ENCODE peak calls at places on chromosomes 1 and 21, in six cellular contexts. One of them, this sample, is unnamed.

GRCh38 chr1:235532350-235532749 is 28.1 kb upstream of the B3GALNT2 start:
- DNase-seq in right lobe of liver: no peak
- DNase-seq in neural progenitor cell: no peak
- DNase-seq in colonic mucosa: no peak
- DNase-seq in psoas muscle: no peak
- DNase-seq in keratinocyte: peak; percentile 25
- DNase-seq in this sample: no peak

GRCh38 chr1:189606795-189607476 is 870.7 kb downstream of the BRINP3 start:
- DNase-seq in right lobe of liver: no peak
- DNase-seq in keratinocyte: no peak
- DNase-seq in neural progenitor cell: no peak
- DNase-seq in colonic mucosa: no peak
- DNase-seq in psoas muscle: no peak
- DNase-seq in this sample: no peak

GRCh38 chr1:15214507-15214906 is 32.5 kb upstream of the FHAD1 start:
- DNase-seq in right lobe of liver: no peak
- DNase-seq in psoas muscle: no peak
- DNase-seq in neural progenitor cell: peak; percentile 92
- DNase-seq in keratinocyte: no peak
- DNase-seq in colonic mucosa: no peak
- DNase-seq in this sample: no peak

GRCh38 chr1:180269848-180270766 is 40.0 kb downstream of the LHX4 start:
- DNase-seq in right lobe of liver: no peak
- DNase-seq in psoas muscle: no peak
- DNase-seq in colonic mucosa: peak; percentile 88
- DNase-seq in neural progenitor cell: peak; percentile 39
- DNase-seq in keratinocyte: no peak
- DNase-seq in this sample: peak; percentile 73

GRCh38 chr1:9320520-9321479 is 28.1 kb downstream of the SPSB1 start:
- DNase-seq in neural progenitor cell: peak; percentile 65
- DNase-seq in right lobe of liver: no peak
- DNase-seq in keratinocyte: no peak
- DNase-seq in psoas muscle: no peak
- DNase-seq in colonic mucosa: no peak
- DNase-seq in this sample: peak; percentile 72

GRCh38 chr1:216531308-216532239 is 108.3 kb upstream of the USH2A start:
- DNase-seq in colonic mucosa: no peak
- DNase-seq in keratinocyte: no peak
- DNase-seq in psoas muscle: no peak
- DNase-seq in neural progenitor cell: no peak
- DNase-seq in right lobe of liver: peak; percentile 49
- DNase-seq in this sample: no peak

GRCh38 chr21:40186036-40186435 is 318.8 kb downstream of the PCP4 start:
- DNase-seq in colonic mucosa: no peak
- DNase-seq in right lobe of liver: no peak
- DNase-seq in neural progenitor cell: no peak
- DNase-seq in keratinocyte: no peak
- DNase-seq in psoas muscle: no peak
- DNase-seq in this sample: no peak

GRCh38 chr1:234578735-234579134 is 31.2 kb downstream of the IRF2BP2 start:
- DNase-seq in neural progenitor cell: no peak
- DNase-seq in right lobe of liver: no peak
- DNase-seq in keratinocyte: no peak
- DNase-seq in psoas muscle: no peak
- DNase-seq in colonic mucosa: no peak
- DNase-seq in this sample: no peak

GRCh38 chr1:37892151-37893047 is 33.0 kb upstream of the MTF1 start:
- DNase-seq in colonic mucosa: no peak
- DNase-seq in right lobe of liver: no peak
- DNase-seq in keratinocyte: no peak
- DNase-seq in neural progenitor cell: no peak
- DNase-seq in psoas muscle: no peak
- DNase-seq in this sample: no peak

GRCh38 chr1:59569198-59569597 is 245.6 kb upstream of the HOOK1 start:
- DNase-seq in right lobe of liver: no peak
- DNase-seq in psoas muscle: no peak
- DNase-seq in keratinocyte: no peak
- DNase-seq in colonic mucosa: no peak
- DNase-seq in neural progenitor cell: no peak
- DNase-seq in this sample: no peak

GRCh38 chr1:212901290-212901689 is 43.2 kb downstream of the FLVCR1 start:
- DNase-seq in neural progenitor cell: no peak
- DNase-seq in psoas muscle: no peak
- DNase-seq in right lobe of liver: no peak
- DNase-seq in keratinocyte: no peak
- DNase-seq in colonic mucosa: no peak
- DNase-seq in this sample: no peak

GRCh38 chr1:48741380-48741779 is 35.3 kb downstream of the BEND5 start:
- DNase-seq in right lobe of liver: no peak
- DNase-seq in keratinocyte: no peak
- DNase-seq in psoas muscle: no peak
- DNase-seq in neural progenitor cell: no peak
- DNase-seq in colonic mucosa: no peak
- DNase-seq in this sample: no peak

GRCh38 chr1:225871374-225872074 is 10.7 kb downstream of the TMEM63A start:
- DNase-seq in psoas muscle: no peak
- DNase-seq in keratinocyte: no peak
- DNase-seq in colonic mucosa: no peak
- DNase-seq in right lobe of liver: peak; percentile 30
- DNase-seq in neural progenitor cell: no peak
- DNase-seq in this sample: no peak

GRCh38 chr1:111980684-111981083 is 8.8 kb downstream of the KCND3 start:
- DNase-seq in psoas muscle: no peak
- DNase-seq in neural progenitor cell: no peak
- DNase-seq in keratinocyte: no peak
- DNase-seq in right lobe of liver: no peak
- DNase-seq in colonic mucosa: no peak
- DNase-seq in this sample: peak; percentile 16

GRCh38 chr1:67348586-67349252 is 41.0 kb downstream of the IL12RB2 start:
- DNase-seq in right lobe of liver: no peak
- DNase-seq in colonic mucosa: no peak
- DNase-seq in keratinocyte: no peak
- DNase-seq in psoas muscle: no peak
- DNase-seq in neural progenitor cell: no peak
- DNase-seq in this sample: no peak

GRCh38 chr1:16615253-16616252 is 2.2 kb upstream of the NBPF1 start:
- DNase-seq in psoas muscle: no peak
- DNase-seq in right lobe of liver: peak; percentile 60
- DNase-seq in neural progenitor cell: no peak
- DNase-seq in keratinocyte: no peak
- DNase-seq in colonic mucosa: peak; percentile 36
- DNase-seq in this sample: peak; percentile 45

GRCh38 chr1:204887846-204888245 is 17.2 kb downstream of the NFASC start:
- DNase-seq in colonic mucosa: no peak
- DNase-seq in keratinocyte: no peak
- DNase-seq in neural progenitor cell: no peak
- DNase-seq in psoas muscle: no peak
- DNase-seq in right lobe of liver: no peak
- DNase-seq in this sample: no peak

GRCh38 chr1:181251713-181252075 is 163.2 kb downstream of the IER5 start:
- DNase-seq in keratinocyte: no peak
- DNase-seq in colonic mucosa: no peak
- DNase-seq in right lobe of liver: no peak
- DNase-seq in psoas muscle: no peak
- DNase-seq in neural progenitor cell: no peak
- DNase-seq in this sample: peak; percentile 8

GRCh38 chr1:7722670-7723012 is 48.5 kb upstream of the VAMP3 start:
- DNase-seq in keratinocyte: no peak
- DNase-seq in colonic mucosa: no peak
- DNase-seq in neural progenitor cell: no peak
- DNase-seq in right lobe of liver: no peak
- DNase-seq in psoas muscle: no peak
- DNase-seq in this sample: no peak

GRCh38 chr1:65209005-65209885 is 61.2 kb downstream of the AK4 start:
- DNase-seq in right lobe of liver: no peak
- DNase-seq in keratinocyte: no peak
- DNase-seq in colonic mucosa: peak; percentile 45
- DNase-seq in psoas muscle: no peak
- DNase-seq in neural progenitor cell: peak; percentile 27
- DNase-seq in this sample: peak; percentile 37

GRCh38 chr1:63148825-63149645 is 173.3 kb upstream of the FOXD3 start:
- DNase-seq in neural progenitor cell: peak; percentile 72
- DNase-seq in colonic mucosa: peak; percentile 41
- DNase-seq in psoas muscle: no peak
- DNase-seq in right lobe of liver: no peak
- DNase-seq in keratinocyte: no peak
- DNase-seq in this sample: peak; percentile 40

GRCh38 chr1:182389619-182390047 is 2.0 kb downstream of the GLUL start:
- DNase-seq in colonic mucosa: peak; percentile 50
- DNase-seq in neural progenitor cell: peak; percentile 37
- DNase-seq in keratinocyte: no peak
- DNase-seq in psoas muscle: no peak
- DNase-seq in right lobe of liver: no peak
- DNase-seq in this sample: no peak

GRCh38 chr21:44379991-44380865 is 26.8 kb downstream of the TRPM2 start:
- DNase-seq in right lobe of liver: peak; percentile 6
- DNase-seq in keratinocyte: no peak
- DNase-seq in neural progenitor cell: peak; percentile 48
- DNase-seq in psoas muscle: no peak
- DNase-seq in colonic mucosa: no peak
- DNase-seq in this sample: peak; percentile 82

GRCh38 chr1:168465942-168466702 is 77.7 kb downstream of the XCL2 start:
- DNase-seq in colonic mucosa: peak; percentile 75
- DNase-seq in neural progenitor cell: no peak
- DNase-seq in keratinocyte: no peak
- DNase-seq in right lobe of liver: no peak
- DNase-seq in psoas muscle: peak; percentile 16
- DNase-seq in this sample: no peak

GRCh38 chr1:172704446-172705176 is 45.7 kb downstream of the FASLG start:
- DNase-seq in colonic mucosa: no peak
- DNase-seq in right lobe of liver: no peak
- DNase-seq in psoas muscle: no peak
- DNase-seq in keratinocyte: no peak
- DNase-seq in neural progenitor cell: no peak
- DNase-seq in this sample: no peak

GRCh38 chr1:169795687-169796086 is 980 bp upstream of the METTL18 start:
- DNase-seq in right lobe of liver: no peak
- DNase-seq in keratinocyte: no peak
- DNase-seq in colonic mucosa: no peak
- DNase-seq in psoas muscle: no peak
- DNase-seq in neural progenitor cell: peak; percentile 30
- DNase-seq in this sample: peak; percentile 7

GRCh38 chr1:192225713-192226112 is 67.5 kb downstream of the RGS18 start:
- DNase-seq in keratinocyte: no peak
- DNase-seq in right lobe of liver: no peak
- DNase-seq in colonic mucosa: no peak
- DNase-seq in psoas muscle: no peak
- DNase-seq in neural progenitor cell: no peak
- DNase-seq in this sample: no peak

GRCh38 chr1:192224386-192224785 is 66.1 kb downstream of the RGS18 start:
- DNase-seq in neural progenitor cell: no peak
- DNase-seq in colonic mucosa: no peak
- DNase-seq in psoas muscle: no peak
- DNase-seq in right lobe of liver: no peak
- DNase-seq in keratinocyte: no peak
- DNase-seq in this sample: no peak

GRCh38 chr1:192227330-192227729 is 69.1 kb downstream of the RGS18 start:
- DNase-seq in keratinocyte: no peak
- DNase-seq in neural progenitor cell: no peak
- DNase-seq in colonic mucosa: no peak
- DNase-seq in right lobe of liver: no peak
- DNase-seq in psoas muscle: no peak
- DNase-seq in this sample: no peak

GRCh38 chr1:192224846-192225245 is 66.6 kb downstream of the RGS18 start:
- DNase-seq in colonic mucosa: no peak
- DNase-seq in right lobe of liver: no peak
- DNase-seq in psoas muscle: no peak
- DNase-seq in keratinocyte: no peak
- DNase-seq in neural progenitor cell: no peak
- DNase-seq in this sample: no peak

GRCh38 chr1:192225266-192225665 is 67.0 kb downstream of the RGS18 start:
- DNase-seq in right lobe of liver: no peak
- DNase-seq in psoas muscle: no peak
- DNase-seq in neural progenitor cell: no peak
- DNase-seq in colonic mucosa: no peak
- DNase-seq in keratinocyte: no peak
- DNase-seq in this sample: peak; percentile 2
- H3K27me3 ChIP-seq in right lobe of liver: no peaks in the 10 kb centered on the region
- H3K27me3 ChIP-seq in psoas muscle: no peaks in the 10 kb centered on the region
- H3K27me3 ChIP-seq in neural progenitor cell: no peaks in the 10 kb centered on the region
- H3K27me3 ChIP-seq in colonic mucosa: no peaks in the 10 kb centered on the region
- H3K27me3 ChIP-seq in keratinocyte: no peaks in the 10 kb centered on the region
- H3K27me3 ChIP-seq in this sample: no peaks in the 10 kb centered on the region

GRCh38 chr1:244444854-244445253 is 6.9 kb downstream of the ADSS2 start:
- DNase-seq in right lobe of liver: no peak
- DNase-seq in colonic mucosa: no peak
- DNase-seq in neural progenitor cell: no peak
- DNase-seq in psoas muscle: no peak
- DNase-seq in keratinocyte: no peak
- DNase-seq in this sample: peak; percentile 43
- H3K4me3 ChIP-seq in right lobe of liver: no peak overlapping the region
- H3K4me3 ChIP-seq in colonic mucosa: no peak overlapping the region
- H3K4me3 ChIP-seq in neural progenitor cell: no peak overlapping the region
- H3K4me3 ChIP-seq in psoas muscle: no peak overlapping the region
- H3K4me3 ChIP-seq in keratinocyte: no peak overlapping the region
- H3K4me3 ChIP-seq in this sample: no peak overlapping the region

GRCh38 chr1:26747048-26747447 is 40.7 kb upstream of the PIGV start:
- DNase-seq in right lobe of liver: no peak
- DNase-seq in neural progenitor cell: no peak
- DNase-seq in psoas muscle: no peak
- DNase-seq in keratinocyte: no peak
- DNase-seq in colonic mucosa: no peak
- DNase-seq in this sample: no peak

GRCh38 chr1:26748351-26748750 is 39.4 kb upstream of the PIGV start:
- DNase-seq in keratinocyte: no peak
- DNase-seq in psoas muscle: no peak
- DNase-seq in colonic mucosa: no peak
- DNase-seq in right lobe of liver: no peak
- DNase-seq in neural progenitor cell: no peak
- DNase-seq in this sample: no peak

GRCh38 chr1:26754086-26754874 is 33.5 kb upstream of the PIGV start:
- DNase-seq in psoas muscle: no peak
- DNase-seq in right lobe of liver: no peak
- DNase-seq in keratinocyte: no peak
- DNase-seq in colonic mucosa: no peak
- DNase-seq in neural progenitor cell: no peak
- DNase-seq in this sample: no peak

GRCh38 chr1:26749458-26749857 is 38.3 kb upstream of the PIGV start:
- DNase-seq in neural progenitor cell: no peak
- DNase-seq in keratinocyte: no peak
- DNase-seq in psoas muscle: no peak
- DNase-seq in right lobe of liver: no peak
- DNase-seq in colonic mucosa: no peak
- DNase-seq in this sample: no peak

GRCh38 chr1:26752519-26752918 is 35.2 kb upstream of the PIGV start:
- DNase-seq in neural progenitor cell: no peak
- DNase-seq in colonic mucosa: no peak
- DNase-seq in right lobe of liver: no peak
- DNase-seq in keratinocyte: no peak
- DNase-seq in psoas muscle: no peak
- DNase-seq in this sample: no peak
- H3K36me3 ChIP-seq in neural progenitor cell: peaks cover 5% of the 10 kb centered on the region
- H3K36me3 ChIP-seq in colonic mucosa: no peaks in the 10 kb centered on the region
- H3K36me3 ChIP-seq in right lobe of liver: peaks cover 3% of the 10 kb centered on the region
- H3K36me3 ChIP-seq in keratinocyte: peaks cover 19% of the 10 kb centered on the region
- H3K36me3 ChIP-seq in psoas muscle: no peaks in the 10 kb centered on the region
- H3K36me3 ChIP-seq in this sample: peaks cover 13% of the 10 kb centered on the region

GRCh38 chr1:72063364-72063763 is 219.0 kb downstream of the NEGR1 start:
- DNase-seq in psoas muscle: no peak
- DNase-seq in keratinocyte: no peak
- DNase-seq in colonic mucosa: no peak
- DNase-seq in right lobe of liver: no peak
- DNase-seq in neural progenitor cell: no peak
- DNase-seq in this sample: no peak
- H3K27me3 ChIP-seq in psoas muscle: no peaks in the 10 kb centered on the region
- H3K27me3 ChIP-seq in keratinocyte: no peaks in the 10 kb centered on the region
- H3K27me3 ChIP-seq in colonic mucosa: no peaks in the 10 kb centered on the region
- H3K27me3 ChIP-seq in right lobe of liver: no peaks in the 10 kb centered on the region
- H3K27me3 ChIP-seq in neural progenitor cell: no peaks in the 10 kb centered on the region
- H3K27me3 ChIP-seq in this sample: no peaks in the 10 kb centered on the region